ENCODE peak calls at places on chromosome 6, in four cellular contexts. Q, R, W and U are unnamed samples.

GRCh38 chr6:111605100-111605748 is 454 bp downstream of the TRAF3IP2 start:
- DNase-seq in Q (peak), R (peak), W (no peak), U (peak)

GRCh38 chr6:46704562-46704961 is 16.9 kb downstream of the TDRD6 start:
- DNase-seq in Q (no peak), R (no peak), W (no peak), U (peak)

GRCh38 chr6:4809999-4810918 is 34.1 kb downstream of the CDYL start:
- DNase-seq in Q (no peak), R (no peak), W (no peak), U (no peak)

GRCh38 chr6:150312395-150312794 is 56.4 kb upstream of the IYD start:
- DNase-seq in Q (no peak), R (no peak), W (no peak), U (no peak)

GRCh38 chr6:149440735-149441662 is 40.9 kb downstream of the SUMO4 start:
- DNase-seq in Q (no peak), R (no peak), W (no peak), U (no peak)

GRCh38 chr6:168440520-168441433 is at the start of gene SMOC2:
- DNase-seq in Q (no peak), R (no peak), W (no peak), U (no peak)

GRCh38 chr6:22873531-22874136 is 304.3 kb downstream of the HDGFL1 start:
- DNase-seq in Q (no peak), R (no peak), W (no peak), U (no peak)

GRCh38 chr6:51855310-51856082 is 231.9 kb downstream of the PKHD1 start:
- DNase-seq in Q (peak), R (peak), W (peak), U (peak)

GRCh38 chr6:32945106-32945761 is 4.4 kb upstream of the HLA-DMB start:
- DNase-seq in Q (no peak), R (no peak), W (peak), U (peak)

GRCh38 chr6:82337688-82338257 is 25.8 kb upstream of the TPBG start:
- DNase-seq in Q (no peak), R (no peak), W (no peak), U (no peak)

GRCh38 chr6:134249759-134250602 is 67.9 kb downstream of the SGK1 start:
- DNase-seq in Q (peak), R (no peak), W (no peak), U (no peak)

GRCh38 chr6:169803291-169803811 is 51.9 kb downstream of the ERMARD start:
- DNase-seq in Q (no peak), R (no peak), W (peak), U (peak)

GRCh38 chr6:90156861-90157260 is 139.8 kb downstream of the BACH2 start:
- DNase-seq in Q (no peak), R (no peak), W (no peak), U (no peak)

GRCh38 chr6:151160869-151161268 is 78.9 kb upstream of the AKAP12 start:
- DNase-seq in Q (no peak), R (no peak), W (no peak), U (no peak)

GRCh38 chr6:42498473-42499128 is 46.9 kb upstream of the TRERF1 start:
- DNase-seq in Q (peak), R (no peak), W (no peak), U (no peak)

GRCh38 chr6:15337584-15337981 is 91.7 kb downstream of the JARID2 start:
- DNase-seq in Q (peak), R (no peak), W (no peak), U (no peak)

GRCh38 chr6:56230976-56231566 is 16.3 kb downstream of the COL21A1 start:
- DNase-seq in Q (no peak), R (no peak), W (no peak), U (no peak)

GRCh38 chr6:109296971-109297372 is 85.3 kb downstream of the CD164 start:
- DNase-seq in Q (peak), R (no peak), W (no peak), U (no peak)

GRCh38 chr6:29926081-29926794 is 16.1 kb upstream of the HLA-A start:
- DNase-seq in Q (no peak), R (no peak), W (no peak), U (no peak)
- TF ChIP-seq SPI1 in Q (no peak), R (no peak), W (no peak), U (no peak)

DNA sequence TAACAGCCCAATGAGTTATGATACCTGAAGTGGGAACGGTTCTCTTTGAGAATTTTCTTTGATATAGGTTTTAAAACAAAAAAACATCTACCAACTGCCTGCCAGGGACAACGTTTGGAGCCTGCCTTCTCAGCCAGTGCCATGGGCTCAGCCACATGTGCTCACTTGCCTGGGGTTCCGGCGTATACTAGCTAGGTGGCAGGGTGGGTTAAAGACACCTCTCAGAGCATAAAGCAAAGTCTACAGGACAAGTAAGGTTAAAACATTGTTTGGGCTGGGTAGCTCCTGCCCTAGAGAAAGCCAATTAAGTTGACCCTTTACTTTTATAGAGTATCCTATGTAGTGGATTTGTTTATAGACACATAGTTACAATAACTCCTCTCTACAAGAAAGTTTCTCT is 38.0 kb upstream of the SCGN start:
- DNase-seq in Q (no peak), R (no peak), W (no peak), U (no peak)
- TF ChIP-seq SPI1 in Q (no peak), R (no peak), W (no peak), U (no peak)

DNA sequence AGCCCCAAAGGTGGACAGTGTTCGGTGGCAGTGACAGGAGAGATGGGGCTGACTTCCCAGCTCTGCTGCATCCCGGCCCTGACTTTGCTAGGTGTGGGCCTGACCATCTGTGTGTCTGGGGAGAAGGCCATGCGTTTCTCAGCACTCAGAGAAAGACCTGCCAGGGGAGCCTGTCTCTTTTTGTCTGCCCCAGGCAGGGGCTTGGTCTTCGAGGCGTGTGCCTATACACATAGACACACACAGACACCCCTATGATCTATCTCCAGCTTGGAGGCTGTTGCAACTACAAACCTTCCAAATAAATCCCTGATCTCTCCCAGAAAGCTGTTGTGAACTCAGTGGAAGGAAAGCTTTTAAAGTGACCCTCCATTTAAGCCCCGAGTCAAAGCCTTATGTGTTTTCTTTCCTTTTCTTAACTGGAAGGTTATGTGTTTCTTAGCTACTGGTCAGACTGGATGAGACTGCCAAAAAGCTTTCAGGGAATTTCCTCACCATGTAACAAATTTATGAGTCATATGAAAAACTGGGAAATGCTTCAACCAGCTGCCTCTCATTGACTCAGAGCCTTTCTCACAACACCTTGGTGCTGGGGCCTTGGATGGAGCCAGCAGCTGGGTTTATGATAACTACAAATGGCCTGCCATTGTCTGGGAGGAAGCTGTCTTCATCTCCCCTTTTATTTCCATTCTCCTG is 102.6 kb downstream of the CDC5L start:
- DNase-seq in Q (no peak), R (no peak), W (no peak), U (no peak)
- TF ChIP-seq SPI1 in Q (no peak), R (no peak), W (no peak), U (no peak)

GRCh38 chr6:161696828-161697227 is 423.0 kb upstream of the AGPAT4 start:
- DNase-seq in Q (no peak), R (no peak), W (no peak), U (no peak)

DNA sequence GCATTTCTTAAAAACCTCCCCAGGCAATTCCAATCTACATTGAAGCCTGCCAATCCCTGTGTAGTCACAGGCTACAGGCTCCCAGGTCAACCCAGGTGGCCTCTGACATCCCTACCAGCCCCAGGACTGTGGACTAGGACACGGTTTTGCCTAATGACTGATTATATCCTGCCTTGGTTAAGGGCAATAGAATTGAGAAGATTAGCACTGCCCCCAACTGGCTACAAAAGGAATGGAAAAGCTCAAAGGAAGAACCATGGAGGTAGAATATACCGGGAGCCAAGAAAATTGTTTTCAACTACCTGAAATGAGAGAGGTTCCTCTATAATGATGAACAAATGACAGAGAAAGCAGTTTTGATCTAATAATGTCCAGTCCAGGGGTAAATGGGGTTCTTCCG is 421.1 kb upstream of the AGPAT4 start:
- DNase-seq in Q (peak), R (no peak), W (no peak), U (no peak)
- TF ChIP-seq SPI1 in Q (no peak), R (no peak), W (no peak), U (no peak)

DNA sequence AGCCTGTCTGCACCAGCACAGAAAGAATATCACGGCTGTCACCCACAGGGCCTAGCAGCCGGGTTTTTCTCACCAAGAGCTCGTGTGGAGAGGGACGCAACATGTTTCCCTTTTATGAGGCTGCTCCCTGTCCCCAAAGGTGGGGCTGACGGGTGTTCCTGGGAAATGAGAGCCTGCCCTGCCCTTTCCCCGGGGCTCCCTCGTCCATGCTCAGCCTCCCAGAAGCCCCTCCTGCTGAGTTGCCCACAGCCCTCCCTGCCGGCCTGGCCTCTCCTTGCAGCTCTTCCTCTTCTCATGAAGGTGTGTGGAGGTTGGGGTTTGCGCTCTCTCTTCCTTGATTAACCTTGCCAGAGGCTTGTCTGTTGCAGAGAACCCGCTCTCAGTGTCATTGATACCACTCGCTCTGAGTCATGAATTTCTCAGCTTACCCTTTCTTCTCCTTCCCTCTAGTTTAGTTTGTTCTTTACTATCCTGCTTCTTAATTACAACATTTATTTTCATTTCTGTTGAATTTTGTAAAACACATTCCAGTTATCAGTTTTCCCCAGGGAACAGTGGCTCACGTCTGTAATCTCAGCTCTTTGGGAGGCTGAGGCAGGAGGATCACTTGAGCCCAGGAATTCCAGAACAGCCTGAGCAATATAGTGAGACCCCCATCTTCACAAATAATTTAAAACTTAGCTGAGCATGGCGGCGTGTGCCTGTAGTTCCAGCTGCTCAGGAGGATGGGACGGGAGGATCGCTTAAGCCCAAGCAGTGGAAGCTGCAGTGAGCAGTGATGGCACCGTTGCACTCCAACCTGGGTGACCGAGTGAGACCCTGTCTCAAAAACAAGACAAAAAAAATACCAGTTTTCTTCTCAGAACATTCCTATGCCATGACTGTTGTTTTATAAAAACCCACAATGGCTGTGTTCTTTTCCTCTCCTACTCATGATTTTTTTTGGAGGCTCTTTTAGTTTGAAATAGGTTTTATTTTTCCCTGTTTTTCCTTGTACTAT is 103.8 kb downstream of the TMEM242 start:
- DNase-seq in Q (peak), R (no peak), W (no peak), U (no peak)
- TF ChIP-seq SPI1 in Q (peak), R (no peak), W (no peak), U (no peak)

DNA sequence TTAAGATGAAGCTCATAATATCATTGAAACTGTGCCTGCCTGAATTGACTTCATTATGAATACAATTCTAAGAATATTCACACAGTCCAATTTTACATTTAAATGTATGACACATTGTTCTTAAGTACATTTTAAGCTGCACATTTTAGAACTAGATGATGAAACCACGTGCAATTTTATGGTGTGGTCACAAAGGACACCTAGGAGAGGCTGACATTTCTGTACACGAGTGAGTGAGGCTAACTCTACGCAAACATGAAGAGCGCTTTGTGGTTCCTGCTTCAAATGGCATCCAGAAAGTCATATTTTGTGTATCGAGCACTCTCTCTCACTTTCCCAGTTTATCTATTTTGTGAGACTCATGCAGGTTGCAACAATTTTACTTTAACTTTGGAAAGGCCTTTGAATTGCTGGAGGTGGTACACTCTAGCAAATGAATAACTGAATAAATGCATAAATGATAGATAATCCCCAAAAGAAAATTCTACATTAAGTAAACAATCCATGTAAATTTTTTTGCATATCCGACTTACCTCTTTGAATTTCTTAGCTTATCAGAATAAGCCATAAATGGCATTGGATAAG is 97.2 kb downstream of the NRSN1 start:
- DNase-seq in Q (no peak), R (no peak), W (no peak), U (no peak)
- TF ChIP-seq SPI1 in Q (no peak), R (no peak), W (no peak), U (no peak)

DNA sequence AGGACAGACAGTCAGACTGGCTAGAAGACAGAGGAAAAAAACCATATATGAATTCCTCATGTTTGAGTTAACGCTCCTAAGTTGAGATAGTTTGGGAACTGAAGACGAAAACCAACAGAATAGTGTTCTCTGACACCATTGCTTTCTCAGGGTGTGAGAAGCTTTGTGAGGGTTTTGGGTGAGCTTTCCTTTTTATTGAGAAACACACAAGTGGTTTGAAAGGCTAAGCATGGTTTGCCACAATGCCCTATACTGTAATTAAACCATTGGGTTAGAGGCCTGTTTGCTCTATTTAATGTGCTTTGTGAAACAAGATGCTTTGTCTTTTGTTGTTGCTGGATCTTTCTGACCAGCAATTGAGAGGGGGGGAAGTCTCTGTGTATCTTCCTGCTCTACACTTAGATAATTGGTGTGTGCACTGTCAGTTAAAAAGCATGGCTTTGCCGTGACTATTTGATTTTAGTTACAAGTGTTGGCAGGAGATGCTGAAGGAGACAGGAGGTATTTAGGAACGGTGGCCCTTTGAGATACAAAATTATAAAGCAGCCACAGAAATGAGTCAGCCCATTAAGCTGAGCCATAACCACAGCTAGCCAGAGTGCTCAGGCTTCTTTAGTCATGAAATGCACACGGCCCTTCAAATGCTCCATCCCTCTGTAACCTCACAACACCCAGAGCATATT is 273.0 kb upstream of the PREP start:
- DNase-seq in Q (no peak), R (peak), W (no peak), U (no peak)
- TF ChIP-seq SPI1 in Q (no peak), R (no peak), W (no peak), U (no peak)

GRCh38 chr6:128491643-128492206 is 28.7 kb downstream of the PTPRK start:
- DNase-seq in Q (no peak), R (no peak), W (no peak), U (no peak)
- TF ChIP-seq SPI1 in Q (no peak), R (no peak), W (no peak), U (no peak)

GRCh38 chr6:36873612-36874011 is 991 bp downstream of the PPIL1 start:
- DNase-seq in Q (peak), R (no peak), W (no peak), U (no peak)
- TF ChIP-seq SPI1 in Q (no peak), R (no peak), W (no peak), U (no peak)

GRCh38 chr6:136660727-136661126 is 110.5 kb upstream of the MAP7 start:
- DNase-seq in Q (no peak), R (no peak), W (no peak), U (no peak)
- TF ChIP-seq SPI1 in Q (no peak), R (no peak), W (no peak), U (no peak)